ENCODE peak calls at places on chromosomes 11 and 22, in six cellular contexts. One of them, this sample, is unnamed.

GRCh38 chr11:70506658-70506970 is 108.3 kb downstream of the CTTN start:
- DNase-seq in T-helper 1 cell: no peak
- DNase-seq in LHCN-M2: no peak
- DNase-seq in stimulated activated CD4-positive, alpha-beta T cell treated with anti-CD3 and anti-CD28 coated beads, TNF-alpha, amount 100 ng/mL, for 24 hours: no peak
- DNase-seq in hepatocyte: no peak
- DNase-seq in CD8-positive, alpha-beta T cell: no peak
- DNase-seq in this sample: no peak

GRCh38 chr11:73787051-73787642 is 527 bp upstream of the MRPL48 start:
- DNase-seq in hepatocyte: no peak
- DNase-seq in T-helper 1 cell: no peak
- DNase-seq in CD8-positive, alpha-beta T cell: no peak
- DNase-seq in stimulated activated CD4-positive, alpha-beta T cell treated with anti-CD3 and anti-CD28 coated beads, TNF-alpha, amount 100 ng/mL, for 24 hours: no peak
- DNase-seq in LHCN-M2: no peak
- DNase-seq in this sample: no peak

GRCh38 chr11:130122141-130122575 is 37.4 kb upstream of the ST14 start:
- DNase-seq in T-helper 1 cell: no peak
- DNase-seq in LHCN-M2: no peak
- DNase-seq in stimulated activated CD4-positive, alpha-beta T cell treated with anti-CD3 and anti-CD28 coated beads, TNF-alpha, amount 100 ng/mL, for 24 hours: peak
- DNase-seq in CD8-positive, alpha-beta T cell: no peak
- DNase-seq in hepatocyte: no peak
- DNase-seq in this sample: no peak

GRCh38 chr22:47011131-47011854 is 248.8 kb downstream of the TBC1D22A start:
- DNase-seq in CD8-positive, alpha-beta T cell: no peak
- DNase-seq in hepatocyte: no peak
- DNase-seq in stimulated activated CD4-positive, alpha-beta T cell treated with anti-CD3 and anti-CD28 coated beads, TNF-alpha, amount 100 ng/mL, for 24 hours: no peak
- DNase-seq in LHCN-M2: no peak
- DNase-seq in T-helper 1 cell: no peak
- DNase-seq in this sample: no peak

GRCh38 chr11:126058090-126058489 is 4.6 kb downstream of the CDON start:
- DNase-seq in stimulated activated CD4-positive, alpha-beta T cell treated with anti-CD3 and anti-CD28 coated beads, TNF-alpha, amount 100 ng/mL, for 24 hours: no peak
- DNase-seq in T-helper 1 cell: no peak
- DNase-seq in CD8-positive, alpha-beta T cell: no peak
- DNase-seq in LHCN-M2: peak
- DNase-seq in hepatocyte: no peak
- DNase-seq in this sample: no peak

GRCh38 chr22:29343313-29343805 is 27.9 kb upstream of the RASL10A start:
- DNase-seq in CD8-positive, alpha-beta T cell: no peak
- DNase-seq in T-helper 1 cell: no peak
- DNase-seq in hepatocyte: no peak
- DNase-seq in LHCN-M2: no peak
- DNase-seq in stimulated activated CD4-positive, alpha-beta T cell treated with anti-CD3 and anti-CD28 coated beads, TNF-alpha, amount 100 ng/mL, for 24 hours: no peak
- DNase-seq in this sample: no peak

GRCh38 chr11:73662445-73663157 is 16.2 kb downstream of the PLEKHB1 start:
- DNase-seq in CD8-positive, alpha-beta T cell: no peak
- DNase-seq in LHCN-M2: no peak
- DNase-seq in hepatocyte: no peak
- DNase-seq in T-helper 1 cell: no peak
- DNase-seq in stimulated activated CD4-positive, alpha-beta T cell treated with anti-CD3 and anti-CD28 coated beads, TNF-alpha, amount 100 ng/mL, for 24 hours: no peak
- DNase-seq in this sample: no peak

GRCh38 chr22:42299586-42300285 is 29.3 kb upstream of the TCF20 start:
- DNase-seq in LHCN-M2: no peak
- DNase-seq in CD8-positive, alpha-beta T cell: peak
- DNase-seq in hepatocyte: peak
- DNase-seq in T-helper 1 cell: peak
- DNase-seq in stimulated activated CD4-positive, alpha-beta T cell treated with anti-CD3 and anti-CD28 coated beads, TNF-alpha, amount 100 ng/mL, for 24 hours: peak
- DNase-seq in this sample: no peak

GRCh38 chr11:78414321-78415051 is 3.1 kb downstream of the GAB2 start:
- DNase-seq in CD8-positive, alpha-beta T cell: no peak
- DNase-seq in hepatocyte: peak
- DNase-seq in T-helper 1 cell: no peak
- DNase-seq in LHCN-M2: no peak
- DNase-seq in stimulated activated CD4-positive, alpha-beta T cell treated with anti-CD3 and anti-CD28 coated beads, TNF-alpha, amount 100 ng/mL, for 24 hours: no peak
- DNase-seq in this sample: no peak

GRCh38 chr11:70540196-70540595 is 141.9 kb downstream of the CTTN start:
- DNase-seq in LHCN-M2: no peak
- DNase-seq in hepatocyte: no peak
- DNase-seq in CD8-positive, alpha-beta T cell: no peak
- DNase-seq in T-helper 1 cell: no peak
- DNase-seq in stimulated activated CD4-positive, alpha-beta T cell treated with anti-CD3 and anti-CD28 coated beads, TNF-alpha, amount 100 ng/mL, for 24 hours: no peak
- DNase-seq in this sample: no peak

GRCh38 chr22:19044381-19044780 is 77.8 kb downstream of the DGCR2 start:
- DNase-seq in CD8-positive, alpha-beta T cell: no peak
- DNase-seq in LHCN-M2: no peak
- DNase-seq in T-helper 1 cell: no peak
- DNase-seq in hepatocyte: no peak
- DNase-seq in stimulated activated CD4-positive, alpha-beta T cell treated with anti-CD3 and anti-CD28 coated beads, TNF-alpha, amount 100 ng/mL, for 24 hours: no peak
- DNase-seq in this sample: no peak

GRCh38 chr11:9047986-9048522 is 43.3 kb downstream of the SCUBE2 start:
- DNase-seq in hepatocyte: peak
- DNase-seq in LHCN-M2: no peak
- DNase-seq in T-helper 1 cell: no peak
- DNase-seq in stimulated activated CD4-positive, alpha-beta T cell treated with anti-CD3 and anti-CD28 coated beads, TNF-alpha, amount 100 ng/mL, for 24 hours: no peak
- DNase-seq in CD8-positive, alpha-beta T cell: no peak
- DNase-seq in this sample: no peak

GRCh38 chr11:5288108-5288911 is 13.4 kb downstream of the OR51B4 start:
- DNase-seq in stimulated activated CD4-positive, alpha-beta T cell treated with anti-CD3 and anti-CD28 coated beads, TNF-alpha, amount 100 ng/mL, for 24 hours: no peak
- DNase-seq in hepatocyte: peak
- DNase-seq in LHCN-M2: no peak
- DNase-seq in CD8-positive, alpha-beta T cell: no peak
- DNase-seq in T-helper 1 cell: no peak
- DNase-seq in this sample: no peak

GRCh38 chr11:71580057-71581003 is 2.3 kb downstream of the KRTAP5-11 start:
- DNase-seq in T-helper 1 cell: no peak
- DNase-seq in hepatocyte: peak
- DNase-seq in LHCN-M2: peak
- DNase-seq in stimulated activated CD4-positive, alpha-beta T cell treated with anti-CD3 and anti-CD28 coated beads, TNF-alpha, amount 100 ng/mL, for 24 hours: peak
- DNase-seq in CD8-positive, alpha-beta T cell: no peak
- DNase-seq in this sample: peak

GRCh38 chr22:30205281-30206115 is 41.1 kb downstream of the LIF start:
- DNase-seq in hepatocyte: peak
- DNase-seq in T-helper 1 cell: no peak
- DNase-seq in LHCN-M2: peak
- DNase-seq in stimulated activated CD4-positive, alpha-beta T cell treated with anti-CD3 and anti-CD28 coated beads, TNF-alpha, amount 100 ng/mL, for 24 hours: no peak
- DNase-seq in CD8-positive, alpha-beta T cell: no peak
- DNase-seq in this sample: no peak

GRCh38 chr11:126573325-126574076 is 218.0 kb downstream of the ST3GAL4 start:
- DNase-seq in T-helper 1 cell: no peak
- DNase-seq in stimulated activated CD4-positive, alpha-beta T cell treated with anti-CD3 and anti-CD28 coated beads, TNF-alpha, amount 100 ng/mL, for 24 hours: no peak
- DNase-seq in CD8-positive, alpha-beta T cell: no peak
- DNase-seq in hepatocyte: no peak
- DNase-seq in LHCN-M2: no peak
- DNase-seq in this sample: no peak

GRCh38 chr22:48708558-48709245 is 1119.0 kb downstream of the BRD1 start:
- DNase-seq in LHCN-M2: no peak
- DNase-seq in stimulated activated CD4-positive, alpha-beta T cell treated with anti-CD3 and anti-CD28 coated beads, TNF-alpha, amount 100 ng/mL, for 24 hours: no peak
- DNase-seq in CD8-positive, alpha-beta T cell: no peak
- DNase-seq in hepatocyte: no peak
- DNase-seq in T-helper 1 cell: no peak
- DNase-seq in this sample: no peak

GRCh38 chr11:12642040-12642439 is 32.2 kb upstream of the TEAD1 start:
- DNase-seq in stimulated activated CD4-positive, alpha-beta T cell treated with anti-CD3 and anti-CD28 coated beads, TNF-alpha, amount 100 ng/mL, for 24 hours: no peak
- DNase-seq in CD8-positive, alpha-beta T cell: no peak
- DNase-seq in T-helper 1 cell: no peak
- DNase-seq in LHCN-M2: peak
- DNase-seq in hepatocyte: peak
- DNase-seq in this sample: no peak

GRCh38 chr22:40128989-40129388 is 48.7 kb upstream of the TNRC6B start:
- DNase-seq in LHCN-M2: peak
- DNase-seq in CD8-positive, alpha-beta T cell: peak
- DNase-seq in hepatocyte: no peak
- DNase-seq in T-helper 1 cell: no peak
- DNase-seq in stimulated activated CD4-positive, alpha-beta T cell treated with anti-CD3 and anti-CD28 coated beads, TNF-alpha, amount 100 ng/mL, for 24 hours: no peak
- DNase-seq in this sample: no peak

GRCh38 chr11:20031155-20032001 is 128.9 kb downstream of the DBX1 start:
- DNase-seq in T-helper 1 cell: no peak
- DNase-seq in LHCN-M2: peak
- DNase-seq in hepatocyte: peak
- DNase-seq in CD8-positive, alpha-beta T cell: no peak
- DNase-seq in stimulated activated CD4-positive, alpha-beta T cell treated with anti-CD3 and anti-CD28 coated beads, TNF-alpha, amount 100 ng/mL, for 24 hours: no peak
- DNase-seq in this sample: no peak

GRCh38 chr11:129324533-129325175 is 51.0 kb upstream of the BARX2 start:
- DNase-seq in hepatocyte: peak
- DNase-seq in stimulated activated CD4-positive, alpha-beta T cell treated with anti-CD3 and anti-CD28 coated beads, TNF-alpha, amount 100 ng/mL, for 24 hours: no peak
- DNase-seq in LHCN-M2: no peak
- DNase-seq in CD8-positive, alpha-beta T cell: no peak
- DNase-seq in T-helper 1 cell: no peak
- DNase-seq in this sample: no peak

GRCh38 chr11:35307221-35307621 is 112.1 kb downstream of the SLC1A2 start:
- DNase-seq in hepatocyte: no peak
- DNase-seq in CD8-positive, alpha-beta T cell: no peak
- DNase-seq in LHCN-M2: no peak
- DNase-seq in stimulated activated CD4-positive, alpha-beta T cell treated with anti-CD3 and anti-CD28 coated beads, TNF-alpha, amount 100 ng/mL, for 24 hours: no peak
- DNase-seq in T-helper 1 cell: no peak
- DNase-seq in this sample: no peak

GRCh38 chr11:122198291-122198983 is 82.4 kb upstream of the BLID start:
- DNase-seq in stimulated activated CD4-positive, alpha-beta T cell treated with anti-CD3 and anti-CD28 coated beads, TNF-alpha, amount 100 ng/mL, for 24 hours: no peak
- DNase-seq in T-helper 1 cell: no peak
- DNase-seq in hepatocyte: no peak
- DNase-seq in CD8-positive, alpha-beta T cell: no peak
- DNase-seq in LHCN-M2: no peak
- DNase-seq in this sample: no peak

GRCh38 chr11:16043617-16044016 is 312.7 kb downstream of the SOX6 start:
- DNase-seq in stimulated activated CD4-positive, alpha-beta T cell treated with anti-CD3 and anti-CD28 coated beads, TNF-alpha, amount 100 ng/mL, for 24 hours: no peak
- DNase-seq in CD8-positive, alpha-beta T cell: no peak
- DNase-seq in T-helper 1 cell: no peak
- DNase-seq in LHCN-M2: no peak
- DNase-seq in hepatocyte: no peak
- DNase-seq in this sample: no peak

GRCh38 chr11:69000831-69001245 is 12.2 kb downstream of the MRGPRF start:
- DNase-seq in T-helper 1 cell: no peak
- DNase-seq in stimulated activated CD4-positive, alpha-beta T cell treated with anti-CD3 and anti-CD28 coated beads, TNF-alpha, amount 100 ng/mL, for 24 hours: no peak
- DNase-seq in LHCN-M2: peak
- DNase-seq in CD8-positive, alpha-beta T cell: no peak
- DNase-seq in hepatocyte: peak
- DNase-seq in this sample: no peak

GRCh38 chr22:17777005-17777716 is 2.9 kb upstream of the BID start:
- DNase-seq in hepatocyte: no peak
- DNase-seq in LHCN-M2: no peak
- DNase-seq in stimulated activated CD4-positive, alpha-beta T cell treated with anti-CD3 and anti-CD28 coated beads, TNF-alpha, amount 100 ng/mL, for 24 hours: peak
- DNase-seq in CD8-positive, alpha-beta T cell: peak
- DNase-seq in T-helper 1 cell: peak
- DNase-seq in this sample: no peak

GRCh38 chr11:114075891-114076441 is 16.5 kb downstream of the ZBTB16 start:
- DNase-seq in stimulated activated CD4-positive, alpha-beta T cell treated with anti-CD3 and anti-CD28 coated beads, TNF-alpha, amount 100 ng/mL, for 24 hours: no peak
- DNase-seq in T-helper 1 cell: no peak
- DNase-seq in LHCN-M2: peak
- DNase-seq in hepatocyte: peak
- DNase-seq in CD8-positive, alpha-beta T cell: peak
- DNase-seq in this sample: peak

GRCh38 chr22:34760276-34761008 is 305.5 kb upstream of the ISX start:
- DNase-seq in LHCN-M2: no peak
- DNase-seq in T-helper 1 cell: no peak
- DNase-seq in CD8-positive, alpha-beta T cell: no peak
- DNase-seq in hepatocyte: no peak
- DNase-seq in stimulated activated CD4-positive, alpha-beta T cell treated with anti-CD3 and anti-CD28 coated beads, TNF-alpha, amount 100 ng/mL, for 24 hours: no peak
- DNase-seq in this sample: no peak

GRCh38 chr11:112366777-112367176 is 106.1 kb upstream of the PLET1 start:
- DNase-seq in hepatocyte: no peak
- DNase-seq in T-helper 1 cell: no peak
- DNase-seq in stimulated activated CD4-positive, alpha-beta T cell treated with anti-CD3 and anti-CD28 coated beads, TNF-alpha, amount 100 ng/mL, for 24 hours: no peak
- DNase-seq in CD8-positive, alpha-beta T cell: no peak
- DNase-seq in LHCN-M2: peak
- DNase-seq in this sample: no peak

GRCh38 chr11:77202941-77203900 is 75.2 kb downstream of the MYO7A start:
- DNase-seq in LHCN-M2: no peak
- DNase-seq in hepatocyte: no peak
- DNase-seq in T-helper 1 cell: no peak
- DNase-seq in stimulated activated CD4-positive, alpha-beta T cell treated with anti-CD3 and anti-CD28 coated beads, TNF-alpha, amount 100 ng/mL, for 24 hours: no peak
- DNase-seq in CD8-positive, alpha-beta T cell: no peak
- DNase-seq in this sample: no peak

GRCh38 chr11:43933608-43934358 is 8.7 kb upstream of the C11orf96 start:
- DNase-seq in hepatocyte: no peak
- DNase-seq in CD8-positive, alpha-beta T cell: no peak
- DNase-seq in LHCN-M2: no peak
- DNase-seq in stimulated activated CD4-positive, alpha-beta T cell treated with anti-CD3 and anti-CD28 coated beads, TNF-alpha, amount 100 ng/mL, for 24 hours: no peak
- DNase-seq in T-helper 1 cell: no peak
- DNase-seq in this sample: no peak

GRCh38 chr11:105960252-105961245 is 61.5 kb downstream of the MSANTD4 start:
- DNase-seq in CD8-positive, alpha-beta T cell: no peak
- DNase-seq in T-helper 1 cell: no peak
- DNase-seq in stimulated activated CD4-positive, alpha-beta T cell treated with anti-CD3 and anti-CD28 coated beads, TNF-alpha, amount 100 ng/mL, for 24 hours: no peak
- DNase-seq in hepatocyte: peak
- DNase-seq in LHCN-M2: no peak
- DNase-seq in this sample: no peak

GRCh38 chr11:130945945-130946344 is 29.7 kb upstream of the SNX19 start:
- DNase-seq in hepatocyte: peak
- DNase-seq in CD8-positive, alpha-beta T cell: no peak
- DNase-seq in LHCN-M2: peak
- DNase-seq in stimulated activated CD4-positive, alpha-beta T cell treated with anti-CD3 and anti-CD28 coated beads, TNF-alpha, amount 100 ng/mL, for 24 hours: no peak
- DNase-seq in T-helper 1 cell: no peak
- DNase-seq in this sample: no peak

GRCh38 chr11:60777572-60777971 is 7.6 kb upstream of the MS4A10 start:
- DNase-seq in T-helper 1 cell: no peak
- DNase-seq in CD8-positive, alpha-beta T cell: no peak
- DNase-seq in hepatocyte: no peak
- DNase-seq in LHCN-M2: peak
- DNase-seq in stimulated activated CD4-positive, alpha-beta T cell treated with anti-CD3 and anti-CD28 coated beads, TNF-alpha, amount 100 ng/mL, for 24 hours: no peak
- DNase-seq in this sample: no peak

This sample was measured in neuronal stem cell.